ENCODE peak calls at places on chromosomes 2 and 18, in five cellular contexts. E is A549, U is tibial nerve, G is suprapubic skin, C is transverse colon. I is an unnamed sample.
A peak's percentile ranks its signal among the peaks of the same experiment; 100 is the strongest.

GRCh38 chr2:127829845-127830246 is 18.9 kb upstream of the WDR33 start:
- DNase-seq in E (no peak), U (no peak), G (no peak), C (peak; percentile 67), I (peak; percentile 34)

GRCh38 chr2:181471227-181471626 is 14.0 kb downstream of the ITGA4 start:
- DNase-seq in E (no peak), U (no peak), G (no peak), C (no peak), I (no peak)

GRCh38 chr18:22169889-22170420 is 566 bp downstream of the GATA6 start:
- DNase-seq in E (no peak), U (no peak), G (no peak), C (no peak), I (no peak)

GRCh38 chr2:64363848-64364247 is 90.1 kb upstream of the LGALSL start:
- DNase-seq in E (no peak), U (no peak), G (no peak), C (no peak), I (no peak)

GRCh38 chr2:217944923-217945322 is 57.9 kb downstream of the TNS1 start:
- DNase-seq in E (no peak), U (no peak), G (peak; percentile 50), C (no peak), I (no peak)

GRCh38 chr18:23237524-23238151 is 102.4 kb downstream of the CABLES1 start:
- DNase-seq in E (no peak), U (no peak), G (no peak), C (peak; percentile 61), I (peak; percentile 57)

GRCh38 chr2:19068206-19068605 is 290.2 kb downstream of the OSR1 start:
- DNase-seq in E (no peak), U (no peak), G (no peak), C (no peak), I (no peak)

GRCh38 chr2:121855456-121855985 is 100.1 kb downstream of the TSN start:
- DNase-seq in E (no peak), U (no peak), G (no peak), C (no peak), I (no peak)

GRCh38 chr2:85712849-85713612 is 18.9 kb downstream of the GNLY start:
- DNase-seq in E (peak; percentile 54), U (no peak), G (no peak), C (peak; percentile 54), I (peak; percentile 86)

GRCh38 chr2:190682168-190682567 is 33.3 kb downstream of the NAB1 start:
- DNase-seq in E (no peak), U (no peak), G (no peak), C (no peak), I (no peak)

DNA sequence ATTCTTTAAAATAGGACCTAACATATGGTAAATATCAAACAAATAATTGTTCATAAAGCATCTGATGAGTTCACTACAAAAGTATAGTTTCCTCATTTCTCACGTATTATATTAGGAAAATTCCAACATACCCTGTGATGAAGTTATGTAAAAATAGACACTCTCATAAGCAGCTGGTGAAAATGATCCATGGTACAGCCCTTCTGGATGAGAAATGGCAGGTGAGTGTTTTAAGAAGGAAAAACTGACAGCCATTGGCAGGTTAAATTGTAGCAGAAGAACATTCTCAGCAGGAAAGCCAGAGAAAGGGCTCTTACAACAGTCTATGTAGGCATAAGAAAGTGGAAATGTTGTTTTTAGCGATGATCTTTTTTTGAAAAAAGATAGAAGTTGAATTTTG is 706.5 kb upstream of the FSHR start:
- DNase-seq in E (no peak), U (no peak), G (no peak), C (no peak), I (no peak)
- TF ChIP-seq EP300 in E (no peak), U (no peak), G (no peak), C (no peak), I (no peak)

GRCh38 chr2:69943000-69943840 is 18.2 kb downstream of the ASPRV1 start:
- DNase-seq in E (no peak), U (no peak), G (no peak), C (no peak), I (no peak)

GRCh38 chr2:69937968-69938367 is 23.1 kb downstream of the MXD1 start:
- DNase-seq in E (no peak), U (no peak), G (no peak), C (no peak), I (no peak)

GRCh38 chr2:69940691-69941090 is 20.7 kb downstream of the ASPRV1 start:
- DNase-seq in E (no peak), U (no peak), G (no peak), C (no peak), I (no peak)

GRCh38 chr2:69936913-69937312 is 22.0 kb downstream of the MXD1 start:
- DNase-seq in E (no peak), U (no peak), G (no peak), C (no peak), I (no peak)

GRCh38 chr2:69939722-69940121 is 21.7 kb downstream of the ASPRV1 start:
- DNase-seq in E (no peak), U (no peak), G (no peak), C (no peak), I (no peak)
- H3K27ac ChIP-seq in E (no peak overlapping the region), U (no peak overlapping the region), G (no peak overlapping the region), C (no peak overlapping the region), I (no peak overlapping the region)

DNA sequence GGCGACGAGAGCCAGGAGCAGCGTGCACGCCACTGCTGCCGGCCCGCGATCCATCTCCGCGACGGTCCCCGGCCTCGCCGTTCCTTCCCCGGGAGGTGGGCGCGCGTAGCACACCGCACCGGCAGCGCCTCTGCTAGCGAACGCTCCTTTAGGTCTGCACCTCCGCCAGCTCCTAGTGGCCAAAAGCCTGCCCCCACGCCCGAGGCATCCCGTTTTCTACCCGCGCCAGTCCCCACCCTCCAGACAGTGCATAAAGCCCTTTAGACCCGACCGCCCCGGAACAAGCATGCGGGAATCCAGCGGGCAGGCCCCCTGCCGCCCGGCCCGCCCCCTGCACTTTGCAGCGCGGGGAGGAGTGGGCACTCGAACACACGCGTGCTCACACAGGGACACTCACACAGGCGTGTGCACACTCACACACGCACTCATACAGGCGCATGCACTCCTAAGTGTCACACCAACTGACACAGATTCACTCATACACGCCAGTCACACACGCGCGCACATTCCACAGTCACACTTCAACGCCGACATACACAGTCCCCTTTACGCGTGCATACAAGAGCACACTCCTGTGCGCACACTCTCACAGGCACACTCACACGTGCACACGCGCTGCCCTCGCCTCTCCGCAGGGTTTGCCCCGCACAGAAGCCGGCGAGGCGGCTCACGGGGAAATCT is at the start of gene LRP2:
- DNase-seq in E (peak; percentile 4), U (no peak), G (no peak), C (peak; percentile 13), I (no peak)
- H3K4me3 ChIP-seq in E (peak within 1 kb of the TSS; percentile 47), U (peak within 1 kb of the TSS; percentile 63), G (peak within 1 kb of the TSS; percentile 63), C (peak within 1 kb of the TSS; percentile 41), I (peak within 1 kb of the TSS; percentile 64)

GRCh38 chr2:100291152-100291970 is 30.9 kb downstream of the LONRF2 start:
- DNase-seq in E (peak; percentile 99), U (no peak), G (no peak), C (peak; percentile 13), I (peak; percentile 62)
- TF ChIP-seq EP300 in E (peak; percentile 93), U (no peak), G (no peak), C (no peak), I (no peak)

GRCh38 chr2:74423226-74424095 is 1.9 kb downstream of the WDR54 start:
- DNase-seq in E (no peak), U (no peak), G (peak; percentile 61), C (no peak), I (no peak)
- H3K27ac ChIP-seq in E (no peak overlapping the region), U (no peak overlapping the region), G (no peak overlapping the region), C (no peak overlapping the region), I (no peak overlapping the region)

DNA sequence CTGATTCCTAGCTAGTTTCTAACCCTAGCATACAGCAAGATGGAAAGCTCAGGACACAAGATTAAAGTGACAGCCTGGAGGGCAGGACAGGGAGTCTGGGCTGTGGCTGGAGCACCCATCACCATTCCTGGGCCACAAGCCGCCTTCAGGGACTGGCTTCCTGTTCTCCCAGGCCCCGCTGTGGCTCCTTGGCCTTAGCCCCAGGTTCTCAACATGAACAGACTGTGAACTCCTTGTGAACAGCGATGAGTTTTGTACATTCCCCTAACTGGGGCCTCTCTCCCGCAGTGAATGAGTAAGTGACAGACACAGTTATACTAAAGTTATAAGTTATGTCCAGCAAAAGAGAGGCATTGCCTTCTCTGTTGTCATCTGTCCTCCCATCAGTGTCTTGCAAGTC is 35.9 kb upstream of the SLC14A1 start:
- DNase-seq in E (no peak), U (no peak), G (no peak), C (no peak), I (no peak)
- H3K4me3 ChIP-seq in E (no peak overlapping the region), U (no peak overlapping the region), G (no peak overlapping the region), C (no peak overlapping the region), I (no peak overlapping the region)

GRCh38 chr2:30661173-30662107 is 145.8 kb downstream of the CAPN13 start:
- DNase-seq in E (no peak), U (no peak), G (no peak), C (no peak), I (no peak)
- TF ChIP-seq EP300 in E (no peak), U (no peak), G (no peak), C (no peak), I (no peak)

GRCh38 chr2:119286661-119287060 is 63.0 kb downstream of the STEAP3 start:
- DNase-seq in E (no peak), U (no peak), G (no peak), C (no peak), I (no peak)

GRCh38 chr2:119282966-119283511 is 59.4 kb downstream of the STEAP3 start:
- DNase-seq in E (no peak), U (no peak), G (no peak), C (no peak), I (peak; percentile 79)

GRCh38 chr2:119283873-119284331 is 60.3 kb downstream of the STEAP3 start:
- DNase-seq in E (no peak), U (no peak), G (peak; percentile 87), C (peak; percentile 24), I (peak; percentile 77)

GRCh38 chr2:119279666-119280065 is 56.0 kb downstream of the STEAP3 start:
- DNase-seq in E (no peak), U (no peak), G (no peak), C (no peak), I (peak; percentile 46)

DNA sequence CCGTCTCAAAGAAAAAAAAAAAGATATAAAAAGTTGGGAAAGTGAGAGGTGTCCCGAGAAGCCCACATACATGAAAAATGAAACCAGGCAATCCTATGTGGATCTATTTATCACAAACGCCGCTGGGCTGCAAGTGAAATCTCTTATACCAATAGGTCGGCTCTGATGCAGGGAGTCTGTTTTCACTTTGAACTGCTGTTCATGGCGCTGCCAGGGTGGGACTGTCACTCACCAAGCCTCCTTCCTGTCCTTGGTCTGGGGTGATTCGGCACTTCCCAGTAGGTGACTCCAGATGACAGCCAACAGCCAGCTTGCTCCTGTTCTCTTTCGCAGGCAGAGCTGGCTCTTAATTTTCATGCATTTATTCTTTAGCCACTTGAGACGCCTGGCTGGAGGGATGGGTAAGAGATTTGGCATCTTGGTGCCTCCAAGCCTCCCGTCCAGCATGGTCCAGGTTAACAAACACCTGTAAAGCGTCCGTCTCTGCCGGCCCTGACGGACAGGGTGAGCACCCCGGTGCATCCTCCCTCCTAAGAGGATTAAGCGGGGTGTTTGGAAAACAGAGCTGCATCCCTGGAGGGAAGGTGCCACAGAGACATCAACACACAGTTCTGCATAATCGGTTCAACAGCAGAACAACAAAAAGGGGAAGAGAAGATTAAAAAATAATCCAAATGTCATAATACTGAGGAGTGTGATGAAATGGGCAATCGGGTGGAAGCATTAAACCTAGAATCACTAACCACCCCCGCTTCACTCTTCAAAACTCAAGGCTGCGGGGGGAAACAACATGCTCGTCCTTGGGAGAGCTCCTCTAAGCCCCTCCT is 58.7 kb downstream of the STEAP3 start:
- DNase-seq in E (no peak), U (no peak), G (no peak), C (no peak), I (no peak)
- H3K27ac ChIP-seq in E (no peak overlapping the region), U (no peak overlapping the region), G (peak overlapping the region; percentile 86), C (no peak overlapping the region), I (no peak overlapping the region)

I was measured in stomach.